ENCODE peak calls at places on chromosomes 7 and 10, in four cellular contexts. E, L, B and Y are unnamed samples.

GRCh38 chr7:12756841-12757240 is 69.4 kb downstream of the ARL4A start:
- DNase-seq in L (no peak), B (no peak), E (no peak), Y (no peak)

GRCh38 chr10:89069589-89069988 is 79.0 kb downstream of the FAS start:
- DNase-seq in B (no peak), L (no peak), E (no peak), Y (no peak)

GRCh38 chr7:36286241-36286640 is 103.4 kb upstream of the ANLN start:
- DNase-seq in B (no peak), L (no peak), E (peak), Y (peak)

GRCh38 chr7:78226059-78226658 is 427.6 kb downstream of the PHTF2 start:
- DNase-seq in L (peak), B (peak), E (no peak), Y (no peak)

GRCh38 chr10:118042827-118043242 is 3.9 kb downstream of the RAB11FIP2 start:
- DNase-seq in L (no peak), B (no peak), E (no peak), Y (no peak)

GRCh38 chr7:23075571-23075970 is 30.0 kb upstream of the KLHL7 start:
- DNase-seq in E (no peak), L (no peak), B (peak), Y (no peak)

GRCh38 chr10:96416643-96417042 is 57.8 kb upstream of the OPALIN start:
- DNase-seq in B (no peak), E (no peak), L (no peak), Y (no peak)

GRCh38 chr10:97319671-97320479 is 804 bp downstream of the FRAT1 start:
- DNase-seq in L (no peak), E (peak), B (peak), Y (peak)

GRCh38 chr7:5421626-5422323 is 1.9 kb downstream of the TNRC18 start:
- DNase-seq in L (no peak), B (peak), E (no peak), Y (peak)

GRCh38 chr7:8128457-8129322 is 133.3 kb downstream of the ICA1 start:
- DNase-seq in L (no peak), B (no peak), E (no peak), Y (no peak)

GRCh38 chr7:22726849-22727792 is at the start of gene IL6:
- DNase-seq in B (peak), L (no peak), E (no peak), Y (peak)

GRCh38 chr10:131438665-131439064 is 127.1 kb upstream of the TCERG1L start:
- DNase-seq in B (no peak), L (no peak), E (no peak), Y (no peak)

GRCh38 chr10:35821339-35821911 is 179.3 kb upstream of the FZD8 start:
- DNase-seq in L (no peak), B (no peak), E (no peak), Y (no peak)